ENCODE peak calls at places on chromosomes 11 and 22, in four cellular contexts. Z is hepatocyte, C is lung, I is colonic mucosa. G is an unnamed sample.

GRCh38 chr11:123822022-123822421 is 15.9 kb upstream of the OR6M1 start:
- DNase-seq in Z (peak; percentile 49), I (peak; percentile 46), C (no peak), G (peak; percentile 26)

GRCh38 chr11:115611343-115611742 is 107.1 kb upstream of the CADM1 start:
- DNase-seq in Z (no peak), I (no peak), C (no peak), G (no peak)

GRCh38 chr22:39092111-39092867 is 4.8 kb upstream of the APOBEC3H start:
- DNase-seq in C (no peak), I (no peak), Z (no peak), G (peak; percentile 15)

GRCh38 chr11:65852508-65853248 is 5.3 kb downstream of the CFL1 start:
- DNase-seq in C (no peak), I (peak; percentile 24), Z (peak; percentile 7), G (peak; percentile 56)

GRCh38 chr11:115197031-115197430 is 307.2 kb downstream of the CADM1 start:
- DNase-seq in C (no peak), Z (no peak), I (no peak), G (no peak)

GRCh38 chr11:69148377-69148762 is 7.4 kb upstream of the SMIM38 start:
- DNase-seq in Z (no peak), I (no peak), C (no peak), G (no peak)

GRCh38 chr22:47048123-47049077 is 285.9 kb downstream of the TBC1D22A start:
- DNase-seq in I (no peak), Z (no peak), C (no peak), G (peak; percentile 33)

GRCh38 chr22:23840026-23840425 is 1.2 kb upstream of the DERL3 start:
- DNase-seq in I (no peak), C (no peak), Z (no peak), G (no peak)

GRCh38 chr11:75934851-75935250 is 119.8 kb downstream of the UVRAG start:
- DNase-seq in C (no peak), I (no peak), Z (no peak), G (no peak)

GRCh38 chr11:43957571-43957970 is 15.1 kb downstream of the C11orf96 start:
- DNase-seq in I (no peak), Z (no peak), C (no peak), G (no peak)

GRCh38 chr11:27025312-27025955 is 15.2 kb upstream of the BBOX1 start:
- DNase-seq in Z (no peak), I (no peak), C (no peak), G (no peak)

GRCh38 chr11:10314199-10315072 is 9.6 kb downstream of the ADM start:
- DNase-seq in Z (peak; percentile 48), C (no peak), I (no peak), G (no peak)

GRCh38 chr11:115459563-115459962 is 44.7 kb downstream of the CADM1 start:
- DNase-seq in I (no peak), Z (no peak), C (no peak), G (no peak)

GRCh38 chr11:102639656-102640055 is 14.5 kb upstream of the MMP20 start:
- DNase-seq in C (no peak), I (no peak), Z (no peak), G (no peak)

GRCh38 chr11:102640946-102641345 is 15.8 kb upstream of the MMP20 start:
- DNase-seq in Z (peak; percentile 46), C (no peak), I (no peak), G (peak; percentile 4)

GRCh38 chr11:102632026-102632425 is 6.9 kb upstream of the MMP20 start:
- DNase-seq in I (no peak), C (no peak), Z (no peak), G (no peak)

GRCh38 chr11:102633385-102634026 is 8.4 kb upstream of the MMP20 start:
- DNase-seq in Z (no peak), I (no peak), C (no peak), G (no peak)

DNA sequence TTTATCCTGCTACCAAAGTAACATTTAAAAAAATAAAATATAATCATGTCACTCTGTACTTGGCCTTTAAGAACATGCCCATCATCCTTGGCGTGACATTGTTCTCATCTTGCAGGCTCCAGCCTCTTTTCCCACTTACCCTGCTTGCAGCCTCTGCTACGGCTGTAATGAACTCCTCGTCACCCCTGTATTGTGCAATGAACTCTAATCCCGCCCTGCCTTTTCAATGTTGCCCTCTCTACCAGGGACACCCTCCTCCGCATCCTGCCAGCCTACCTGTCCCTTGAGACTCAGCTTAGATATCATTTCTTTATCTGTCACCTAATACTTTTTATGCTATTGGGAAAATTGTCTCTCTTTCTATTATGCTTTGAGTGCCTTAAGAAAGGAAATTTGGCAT is 12.6 kb upstream of the MMP20 start:
- DNase-seq in C (peak; percentile 46), I (no peak), Z (peak; percentile 11), G (no peak)
- H3K4me1 ChIP-seq in C (no peaks in the 10 kb centered on the region), I (no peaks in the 10 kb centered on the region), Z (no peaks in the 10 kb centered on the region), G (no peaks in the 10 kb centered on the region)

GRCh38 chr11:77039491-77040400 is 5.5 kb downstream of the B3GNT6 start:
- DNase-seq in I (peak; percentile 73), C (no peak), Z (peak; percentile 59), G (no peak)
- TF ChIP-seq CTCF in I (peak; percentile 37), C (no peak), Z (peak; percentile 54), G (peak; percentile 15)

DNA sequence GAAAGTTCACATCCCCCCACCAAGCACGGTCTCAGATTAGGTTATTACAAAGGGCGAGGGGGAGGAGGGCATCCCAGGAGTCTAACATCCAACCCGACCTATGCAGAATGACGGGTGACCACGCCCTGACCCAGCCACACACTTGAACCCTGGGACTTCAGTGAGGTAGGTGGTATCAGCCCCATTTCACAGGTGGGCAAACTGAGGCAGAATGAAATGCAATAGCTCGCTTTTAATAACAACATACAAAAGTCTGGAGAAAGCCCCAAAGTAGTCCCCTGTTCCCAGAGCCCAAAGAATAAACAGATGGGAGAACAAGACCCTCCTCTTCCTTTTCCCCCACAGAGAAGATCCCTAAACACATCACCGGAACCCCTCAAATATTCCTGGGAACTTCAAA is 31.9 kb downstream of the NUP50 start:
- DNase-seq in I (no peak), Z (no peak), C (no peak), G (no peak)
- H3K4me3 ChIP-seq in I (no peak overlapping the region), Z (no peak overlapping the region), C (no peak overlapping the region), G (no peak overlapping the region)

GRCh38 chr11:1863352-1864215 is 10.7 kb downstream of the LSP1 start:
- DNase-seq in Z (peak; percentile 64), C (peak; percentile 77), I (peak; percentile 58), G (peak; percentile 79)
- H3K4me1 ChIP-seq in Z (peaks cover 18% of the 10 kb centered on the region), C (peaks cover 16% of the 10 kb centered on the region), I (no peaks in the 10 kb centered on the region), G (peaks cover 8% of the 10 kb centered on the region)

GRCh38 chr11:122756417-122756816 is 81.9 kb upstream of the CRTAM start:
- DNase-seq in I (no peak), C (no peak), Z (no peak), G (no peak)
- TF ChIP-seq CTCF in I (no peak), C (peak; percentile 12), Z (no peak), G (no peak)